ENCODE peak calls at places on chromosome 1, in seven cellular contexts. O is hepatic stellate cell; D is ACHN; K is cerebellar cortex; P is cardiac fibroblast; U is stimulated activated naive B cell treated with anti-CD40 and anti-IgM and Interleukin-4, amounts not matched to agents 10 μg/mL and 1 μg/mL and 100 μg/mL, for 72 hours; T is cardiac muscle cell. R is an unnamed sample.

GRCh38 chr1:6634278-6635052 is 9.8 kb downstream of the THAP3 start:
- DNase-seq in O (peak; percentile 46), D (peak; percentile 22), K (peak; percentile 34), P (peak; percentile 37), U (no peak), T (peak; percentile 51), R (no peak)

GRCh38 chr1:92486251-92487077 is at the start of gene GFI1:
- DNase-seq in O (peak; percentile 21), D (peak; percentile 26), K (no peak), P (peak; percentile 9), U (peak; percentile 73), T (peak; percentile 46), R (no peak)

GRCh38 chr1:173868266-173869107 is at the start of gene ZBTB37:
- DNase-seq in O (peak; percentile 24), D (peak; percentile 89), K (peak; percentile 77), P (no peak), U (peak; percentile 93), T (peak; percentile 41), R (peak; percentile 95)

GRCh38 chr1:94926365-94926914 is 470 bp downstream of the CNN3 start:
- DNase-seq in O (peak; percentile 67), D (peak; percentile 53), K (peak; percentile 42), P (peak; percentile 61), U (no peak), T (peak; percentile 68), R (no peak)

GRCh38 chr1:14787604-14788003 is 189.1 kb downstream of the KAZN start:
- DNase-seq in O (no peak), D (no peak), K (no peak), P (no peak), U (no peak), T (no peak), R (no peak)

GRCh38 chr1:215277537-215277936 is 195.0 kb downstream of the KCNK2 start:
- DNase-seq in O (no peak), D (no peak), K (no peak), P (peak; percentile 32), U (no peak), T (peak; percentile 6), R (no peak)

GRCh38 chr1:241711326-241711725 is 59.2 kb downstream of the WDR64 start:
- DNase-seq in O (no peak), D (no peak), K (no peak), P (no peak), U (no peak), T (no peak), R (no peak)

GRCh38 chr1:224192082-224192786 is 9.2 kb downstream of the DEGS1 start:
- DNase-seq in O (no peak), D (no peak), K (no peak), P (no peak), U (no peak), T (no peak), R (no peak)

GRCh38 chr1:41637367-41637766 is 152.9 kb upstream of the EDN2 start:
- DNase-seq in O (no peak), D (no peak), K (no peak), P (no peak), U (no peak), T (no peak), R (no peak)

GRCh38 chr1:67439277-67440029 is 9.3 kb upstream of the SERBP1 start:
- DNase-seq in O (no peak), D (no peak), K (peak; percentile 47), P (no peak), U (no peak), T (no peak), R (no peak)

GRCh38 chr1:44290250-44291094 is 64.6 kb downstream of the ERI3 start:
- DNase-seq in O (no peak), D (no peak), K (no peak), P (no peak), U (no peak), T (no peak), R (no peak)

GRCh38 chr1:6850537-6850936 is 65.3 kb downstream of the CAMTA1 start:
- DNase-seq in O (no peak), D (no peak), K (no peak), P (no peak), U (no peak), T (no peak), R (no peak)

GRCh38 chr1:59455206-59455605 is 158.3 kb downstream of the FGGY start:
- DNase-seq in O (peak; percentile 45), D (peak; percentile 33), K (no peak), P (peak; percentile 74), U (no peak), T (peak; percentile 50), R (no peak)

GRCh38 chr1:247367786-247368342 is 36.2 kb upstream of the ZNF496 start:
- DNase-seq in O (no peak), D (no peak), K (no peak), P (peak; percentile 48), U (no peak), T (peak; percentile 57), R (no peak)

GRCh38 chr1:164563821-164564251 is 4.9 kb downstream of the PBX1 start:
- DNase-seq in O (no peak), D (no peak), K (peak; percentile 63), P (peak; percentile 48), U (no peak), T (no peak), R (no peak)

GRCh38 chr1:62084304-62084905 is 110.2 kb upstream of the L1TD1 start:
- DNase-seq in O (no peak), D (no peak), K (peak; percentile 40), P (peak; percentile 11), U (no peak), T (peak; percentile 21), R (no peak)

GRCh38 chr1:63877816-63878215 is 104.0 kb downstream of the ROR1 start:
- DNase-seq in O (peak; percentile 15), D (peak; percentile 87), K (no peak), P (peak; percentile 77), U (no peak), T (peak; percentile 54), R (no peak)

R was measured in NT2/D1.